ENCODE peak calls at places on chromosomes 6 and 20, in nine cellular contexts. V is activated CD4-positive, alpha-beta T cell treated with anti-CD3 and anti-CD28 coated beads, Interleukin-2, amount 50 U/mL, for 48 hours; D is T1000; T is RWPE1; E is head of caudate nucleus; H is G401; F is HEK293T; I is effector memory CD4-positive, alpha-beta T cell; S is activated naive CD8-positive, alpha-beta T cell treated with anti-CD3 and anti-CD28 coated beads, Interleukin-2, amount 50 U/mL, for 24 hours. R is an unnamed sample.

GRCh38 chr6:29763491-29764289 is 40.5 kb downstream of the HLA-F start:
- DNase-seq in I (no peak), D (no peak), E (no peak), S (no peak), H (no peak), F (no peak), T (peak), V (peak), R (no peak)

GRCh38 chr6:124961784-124962611 is at the start of gene RNF217:
- DNase-seq in T (peak), V (peak), D (no peak), F (peak), H (peak), I (no peak), E (peak), S (peak), R (peak)

GRCh38 chr6:6758915-6759654 is 170.6 kb downstream of the LY86 start:
- DNase-seq in F (peak), I (no peak), H (peak), S (peak), D (no peak), V (peak), E (peak), T (peak), R (peak)

GRCh38 chr6:121848523-121849255 is 413.2 kb downstream of the GJA1 start:
- DNase-seq in I (no peak), F (no peak), S (no peak), H (peak), D (no peak), E (no peak), T (no peak), V (no peak), R (no peak)

GRCh38 chr6:135853227-135853626 is 1.7 kb downstream of the PDE7B start:
- DNase-seq in I (no peak), H (no peak), E (no peak), V (no peak), T (no peak), D (no peak), F (no peak), S (no peak), R (no peak)

GRCh38 chr6:158817298-158818007 is 1.7 kb downstream of the EZR start:
- DNase-seq in H (no peak), D (no peak), I (no peak), F (no peak), E (no peak), V (no peak), S (peak), T (no peak), R (peak)

GRCh38 chr6:16698988-16699868 is 62.0 kb downstream of the ATXN1 start:
- DNase-seq in V (no peak), F (no peak), S (no peak), H (peak), D (no peak), E (no peak), I (no peak), T (no peak), R (no peak)

GRCh38 chr6:1789092-1789491 is 179.4 kb downstream of the FOXC1 start:
- DNase-seq in S (no peak), I (no peak), V (no peak), D (no peak), H (no peak), E (no peak), T (no peak), F (no peak), R (peak)

GRCh38 chr6:118319890-118320289 is 228.2 kb upstream of the PLN start:
- DNase-seq in E (peak), H (no peak), F (no peak), T (no peak), S (no peak), I (no peak), V (no peak), D (no peak), R (no peak)

GRCh38 chr6:5850848-5851255 is 155.9 kb downstream of the NRN1 start:
- DNase-seq in S (no peak), I (no peak), V (no peak), T (peak), E (no peak), H (no peak), F (no peak), D (no peak), R (no peak)

GRCh38 chr6:38391909-38392614 is 247.7 kb downstream of the BTBD9 start:
- DNase-seq in E (no peak), F (no peak), D (no peak), H (no peak), S (no peak), I (no peak), V (no peak), T (no peak), R (no peak)

GRCh38 chr6:36979343-36979742 is 6.7 kb downstream of the MTCH1 start:
- DNase-seq in T (no peak), H (peak), D (no peak), S (no peak), E (peak), V (no peak), I (peak), F (no peak), R (peak)

GRCh38 chr20:35576816-35577215 is 34.9 kb downstream of the ERGIC3 start:
- DNase-seq in S (no peak), V (no peak), H (no peak), I (no peak), F (no peak), T (no peak), E (no peak), D (no peak), R (no peak)

GRCh38 chr6:90483116-90483839 is 103.6 kb downstream of the MAP3K7 start:
- DNase-seq in F (no peak), I (no peak), H (no peak), E (no peak), V (no peak), D (no peak), T (no peak), S (no peak), R (no peak)

GRCh38 chr6:96016781-96017180 is 1.0 kb downstream of the FUT9 start:
- DNase-seq in S (no peak), F (no peak), T (no peak), E (no peak), H (peak), I (no peak), V (no peak), D (no peak), R (no peak)

GRCh38 chr6:37809144-37809543 is 10.4 kb upstream of the ZFAND3 start:
- DNase-seq in E (no peak), D (no peak), F (no peak), H (peak), S (no peak), I (no peak), T (no peak), V (no peak), R (no peak)

GRCh38 chr6:168852336-168852884 is 401.2 kb downstream of the THBS2 start:
- DNase-seq in E (no peak), F (no peak), I (no peak), S (no peak), H (no peak), D (no peak), V (no peak), T (no peak), R (no peak)

GRCh38 chr20:35398660-35399144 is 13.1 kb downstream of the UQCC1 start:
- DNase-seq in E (no peak), T (no peak), V (no peak), I (no peak), D (no peak), S (no peak), F (no peak), H (no peak), R (no peak)

GRCh38 chr20:34715384-34715783 is 11.2 kb downstream of the TP53INP2 start:
- DNase-seq in S (no peak), D (no peak), T (no peak), F (no peak), E (no peak), H (no peak), I (no peak), V (no peak), R (no peak)

GRCh38 chr6:155171109-155171746 is 92.6 kb upstream of the CLDN20 start:
- DNase-seq in T (peak), F (no peak), H (peak), V (peak), S (peak), I (peak), E (no peak), D (peak), R (peak)